ENCODE peak calls at places on chromosomes 4 and X, in ten cellular contexts. C, U, B, G, K, I, W, L, H and Q are unnamed samples.

GRCh38 chrX:109714340-109714958 is 18.6 kb downstream of the ACSL4 start:
- DNase-seq in C (peak), U (peak), B (peak), G (no peak), K (peak), I (no peak), W (no peak), L (no peak), H (no peak), Q (peak)

GRCh38 chr4:52376107-52376704 is 282.9 kb downstream of the USP46 start:
- DNase-seq in C (peak), U (peak), B (peak), G (peak), K (peak), I (no peak), W (no peak), L (no peak), H (peak), Q (peak)

GRCh38 chrX:133939655-133940054 is 45.7 kb downstream of the GPC3 start:
- DNase-seq in C (no peak), U (no peak), B (no peak), G (no peak), K (no peak), I (no peak), W (no peak), L (no peak), H (no peak), Q (no peak)

GRCh38 chr4:14193601-14194000 is 566.1 kb upstream of the BOD1L1 start:
- DNase-seq in C (no peak), U (peak), B (no peak), G (no peak), K (no peak), I (no peak), W (no peak), L (no peak), H (no peak), Q (no peak)

GRCh38 chrX:84909151-84909550 is 94.5 kb upstream of the APOOL start:
- DNase-seq in C (no peak), U (no peak), B (no peak), G (no peak), K (no peak), I (no peak), W (no peak), L (no peak), H (no peak), Q (no peak)

GRCh38 chr4:148116264-148116663 is 325.9 kb downstream of the NR3C2 start:
- DNase-seq in C (peak), U (peak), B (no peak), G (no peak), K (peak), I (no peak), W (no peak), L (no peak), H (no peak), Q (no peak)

GRCh38 chr4:84639143-84639542 is 56.2 kb downstream of the CDS1 start:
- DNase-seq in C (no peak), U (no peak), B (no peak), G (no peak), K (no peak), I (no peak), W (no peak), L (no peak), H (no peak), Q (no peak)

GRCh38 chrX:31421441-31421840 is 349.6 kb upstream of the FTHL17 start:
- DNase-seq in C (peak), U (no peak), B (no peak), G (no peak), K (no peak), I (no peak), W (no peak), L (no peak), H (no peak), Q (no peak)

GRCh38 chr4:136106753-136107152 is 1425.5 kb downstream of the PCDH18 start:
- DNase-seq in C (no peak), U (no peak), B (no peak), G (no peak), K (no peak), I (no peak), W (no peak), L (no peak), H (no peak), Q (no peak)

GRCh38 chr4:114807759-114808404 is 209.3 kb downstream of the UGT8 start:
- DNase-seq in C (peak), U (no peak), B (peak), G (no peak), K (peak), I (no peak), W (no peak), L (no peak), H (peak), Q (peak)

GRCh38 chr4:18664051-18664450 is 642.5 kb upstream of the LCORL start:
- DNase-seq in C (no peak), U (no peak), B (no peak), G (no peak), K (no peak), I (no peak), W (no peak), L (no peak), H (no peak), Q (no peak)

GRCh38 chr4:23947826-23948225 is 58.0 kb upstream of the PPARGC1A start:
- DNase-seq in C (peak), U (no peak), B (no peak), G (no peak), K (no peak), I (no peak), W (no peak), L (no peak), H (no peak), Q (peak)

GRCh38 chrX:64334467-64334866 is 60.8 kb downstream of the MTMR8 start:
- DNase-seq in C (no peak), U (no peak), B (no peak), G (no peak), K (no peak), I (no peak), W (no peak), L (no peak), H (no peak), Q (no peak)

GRCh38 chrX:12013220-12013619 is 125.1 kb upstream of the FRMPD4 start:
- DNase-seq in C (peak), U (peak), B (no peak), G (no peak), K (peak), I (no peak), W (no peak), L (no peak), H (no peak), Q (peak)

GRCh38 chr4:153611679-153612078 is 72.4 kb upstream of the TLR2 start:
- DNase-seq in C (peak), U (peak), B (no peak), G (no peak), K (peak), I (no peak), W (no peak), L (no peak), H (no peak), Q (peak)

GRCh38 chrX:12245650-12246645 is 107.7 kb downstream of the FRMPD4 start:
- DNase-seq in C (peak), U (peak), B (no peak), G (no peak), K (peak), I (no peak), W (no peak), L (no peak), H (no peak), Q (peak)

GRCh38 chr4:147034372-147034771 is 88.7 kb upstream of the TTC29 start:
- DNase-seq in C (no peak), U (peak), B (no peak), G (no peak), K (peak), I (no peak), W (no peak), L (no peak), H (no peak), Q (peak)

GRCh38 chrX:135433531-135434257 is 11.9 kb downstream of the SMIM10L2A start:
- DNase-seq in C (no peak), U (no peak), B (no peak), G (no peak), K (no peak), I (no peak), W (no peak), L (no peak), H (no peak), Q (no peak)

GRCh38 chr4:71132486-71132885 is 139.0 kb downstream of the DCK start:
- DNase-seq in C (peak), U (no peak), B (no peak), G (no peak), K (peak), I (no peak), W (no peak), L (no peak), H (no peak), Q (no peak)

GRCh38 chr4:5963611-5964010 is 54.6 kb downstream of the C4orf50 start:
- DNase-seq in C (no peak), U (no peak), B (no peak), G (no peak), K (no peak), I (no peak), W (no peak), L (no peak), H (no peak), Q (no peak)

GRCh38 chr4:151238477-151238876 is 38.5 kb upstream of the PRSS48 start:
- DNase-seq in C (peak), U (peak), B (no peak), G (no peak), K (peak), I (no peak), W (no peak), L (no peak), H (no peak), Q (no peak)

GRCh38 chrX:11533211-11533651 is 132.5 kb downstream of the ARHGAP6 start:
- DNase-seq in C (peak), U (peak), B (peak), G (no peak), K (peak), I (no peak), W (no peak), L (no peak), H (no peak), Q (no peak)

GRCh38 chrX:41559662-41560061 is 112.5 kb downstream of the NYX start:
- DNase-seq in C (peak), U (peak), B (no peak), G (peak), K (peak), I (no peak), W (no peak), L (no peak), H (no peak), Q (peak)

GRCh38 chr4:163251204-163251603 is 81.2 kb downstream of the NPY1R start:
- DNase-seq in C (peak), U (no peak), B (peak), G (no peak), K (no peak), I (no peak), W (no peak), L (no peak), H (no peak), Q (no peak)

GRCh38 chr4:89674876-89675459 is 162.0 kb downstream of the SNCA start:
- DNase-seq in C (no peak), U (no peak), B (no peak), G (no peak), K (no peak), I (no peak), W (no peak), L (no peak), H (no peak), Q (no peak)

GRCh38 chr4:146472404-146472803 is 49.3 kb downstream of the SLC10A7 start:
- DNase-seq in C (no peak), U (no peak), B (no peak), G (no peak), K (no peak), I (no peak), W (no peak), L (no peak), H (no peak), Q (no peak)

GRCh38 chr4:158856852-158857251 is 88.0 kb downstream of the FNIP2 start:
- DNase-seq in C (peak), U (peak), B (peak), G (no peak), K (peak), I (no peak), W (no peak), L (no peak), H (no peak), Q (no peak)

GRCh38 chr4:77564231-77564630 is 41.4 kb upstream of the CXCL13 start:
- DNase-seq in C (peak), U (no peak), B (no peak), G (no peak), K (no peak), I (peak), W (no peak), L (no peak), H (peak), Q (no peak)

GRCh38 chr4:174714393-174715211 is 114.4 kb downstream of the GLRA3 start:
- DNase-seq in C (peak), U (peak), B (peak), G (no peak), K (peak), I (no peak), W (no peak), L (no peak), H (peak), Q (peak)

GRCh38 chr4:165368114-165368513 is 10.7 kb upstream of the CPE start:
- DNase-seq in C (no peak), U (no peak), B (no peak), G (no peak), K (no peak), I (no peak), W (no peak), L (no peak), H (no peak), Q (no peak)

GRCh38 chr4:153067376-153067775 is 131.3 kb downstream of the FHDC1 start:
- DNase-seq in C (peak), U (peak), B (no peak), G (no peak), K (no peak), I (no peak), W (no peak), L (no peak), H (no peak), Q (peak)

GRCh38 chrX:150507251-150507856 is 61.1 kb upstream of the MTM1 start:
- DNase-seq in C (no peak), U (no peak), B (no peak), G (no peak), K (peak), I (peak), W (peak), L (no peak), H (no peak), Q (no peak)

GRCh38 chrX:47772764-47773163 is 63.9 kb upstream of the ZNF81 start:
- DNase-seq in C (no peak), U (no peak), B (no peak), G (no peak), K (no peak), I (no peak), W (no peak), L (no peak), H (no peak), Q (no peak)

GRCh38 chr4:80074059-80074458 is 1.0 kb upstream of the ANTXR2 start:
- DNase-seq in C (peak), U (no peak), B (no peak), G (no peak), K (no peak), I (no peak), W (no peak), L (no peak), H (no peak), Q (no peak)

GRCh38 chrX:150049647-150050046 is 111.4 kb upstream of the EOLA2 start:
- DNase-seq in C (peak), U (no peak), B (no peak), G (no peak), K (peak), I (no peak), W (no peak), L (no peak), H (peak), Q (no peak)

DNA sequence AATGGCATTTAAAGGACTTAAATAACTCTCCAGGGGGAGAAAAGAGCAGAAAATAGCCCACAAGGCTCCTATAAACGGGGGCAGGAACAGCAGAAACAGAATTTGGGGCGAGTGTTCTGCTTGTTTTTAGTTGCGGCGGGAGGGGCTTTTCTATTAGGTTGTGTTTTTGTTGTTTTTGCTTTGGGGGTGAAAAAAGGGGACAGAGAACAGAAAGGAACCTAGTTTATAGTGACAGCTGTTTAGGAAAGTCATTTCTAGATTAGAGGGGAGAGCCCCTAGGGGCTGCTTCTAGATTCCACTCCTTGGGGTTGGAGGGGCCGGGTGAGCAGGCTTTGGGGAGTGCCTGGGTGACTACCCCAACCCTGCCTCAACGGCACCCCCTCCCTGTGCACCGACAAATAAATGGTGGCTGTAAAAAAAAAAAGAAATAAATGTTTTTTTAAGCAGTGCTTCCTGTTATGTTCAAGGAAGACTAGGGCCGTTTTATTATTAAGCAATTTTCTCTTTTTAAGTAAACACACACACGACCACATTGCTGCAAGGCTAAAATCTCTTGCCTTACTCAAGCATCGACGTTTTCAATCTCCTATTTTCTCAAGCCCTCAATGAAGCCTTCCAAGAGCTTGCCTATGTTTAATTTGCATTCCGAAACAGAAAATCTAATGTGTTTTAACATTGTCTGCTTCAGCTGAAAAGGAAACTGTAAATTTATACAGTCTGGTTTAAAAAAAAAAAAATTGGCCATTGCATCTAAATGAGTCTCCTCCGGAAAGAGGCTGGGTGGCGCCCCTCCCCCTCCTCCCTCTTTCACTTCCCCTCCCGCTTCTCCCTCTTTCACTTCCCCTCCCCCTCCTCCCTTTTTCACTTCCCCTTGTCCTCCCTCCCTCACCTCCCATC is 123.3 kb upstream of the TBL1X start:
- DNase-seq in C (peak), U (peak), B (no peak), G (peak), K (peak), I (peak), W (peak), L (peak), H (peak), Q (no peak)
- H3K4me3 ChIP-seq in C (no peak), U (peak), B (no peak), G (peak), K (peak), I (peak), W (peak), L (no peak), H (no peak), Q (peak)

GRCh38 chrX:153641575-153642312 is 5.3 kb upstream of the DUSP9 start:
- DNase-seq in C (no peak), U (no peak), B (no peak), G (no peak), K (no peak), I (no peak), W (peak), L (no peak), H (no peak), Q (no peak)
- H3K4me3 ChIP-seq in C (peak), U (no peak), B (no peak), G (no peak), K (no peak), I (no peak), W (peak), L (no peak), H (peak), Q (no peak)

DNA sequence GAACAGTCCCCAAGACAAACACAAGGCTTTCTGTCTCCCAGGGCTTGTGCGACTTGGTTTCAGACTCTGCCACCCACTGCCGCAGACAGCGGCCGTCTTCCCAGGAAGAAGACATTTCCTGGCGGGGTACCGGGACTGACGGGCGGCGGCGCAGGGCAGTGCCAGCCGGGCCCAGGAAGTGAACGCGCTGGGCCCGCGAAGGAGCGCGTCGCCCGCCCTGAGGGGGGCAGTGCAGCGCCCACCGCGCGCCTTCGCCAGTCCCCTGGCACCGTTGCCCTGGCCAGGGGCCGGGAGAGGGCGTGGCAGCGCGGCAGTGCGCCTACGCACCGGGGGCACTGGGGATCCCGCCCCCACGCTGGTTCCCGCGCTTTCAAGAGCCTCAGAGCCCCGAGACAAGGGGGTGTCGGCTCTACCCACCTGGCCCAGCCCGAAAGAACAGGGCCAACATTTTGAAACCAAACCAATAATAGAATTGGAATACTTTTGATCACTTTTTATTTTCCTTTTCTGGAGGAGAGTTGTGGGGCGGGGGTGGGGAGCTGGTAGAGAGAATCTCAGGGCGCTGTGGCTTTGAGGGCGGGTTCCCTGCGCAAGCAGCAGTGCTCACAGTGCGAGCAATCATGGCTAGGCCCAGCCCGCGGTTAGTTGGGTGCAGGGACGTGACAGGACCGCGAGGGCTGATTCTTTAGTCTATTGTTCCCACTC is 23.6 kb upstream of the APLN start:
- DNase-seq in C (no peak), U (no peak), B (no peak), G (peak), K (peak), I (peak), W (peak), L (no peak), H (peak), Q (no peak)
- H3K4me3 ChIP-seq in C (no peak), U (peak), B (no peak), G (peak), K (peak), I (peak), W (peak), L (peak), H (peak), Q (peak)

GRCh38 chrX:104877504-104877903 is 311.5 kb downstream of the IL1RAPL2 start:
- DNase-seq in C (no peak), U (no peak), B (no peak), G (no peak), K (no peak), I (no peak), W (no peak), L (no peak), H (no peak), Q (no peak)
- H3K4me3 ChIP-seq in C (no peak), U (no peak), B (no peak), G (no peak), K (no peak), I (no peak), W (no peak), L (no peak), H (no peak), Q (no peak)

DNA sequence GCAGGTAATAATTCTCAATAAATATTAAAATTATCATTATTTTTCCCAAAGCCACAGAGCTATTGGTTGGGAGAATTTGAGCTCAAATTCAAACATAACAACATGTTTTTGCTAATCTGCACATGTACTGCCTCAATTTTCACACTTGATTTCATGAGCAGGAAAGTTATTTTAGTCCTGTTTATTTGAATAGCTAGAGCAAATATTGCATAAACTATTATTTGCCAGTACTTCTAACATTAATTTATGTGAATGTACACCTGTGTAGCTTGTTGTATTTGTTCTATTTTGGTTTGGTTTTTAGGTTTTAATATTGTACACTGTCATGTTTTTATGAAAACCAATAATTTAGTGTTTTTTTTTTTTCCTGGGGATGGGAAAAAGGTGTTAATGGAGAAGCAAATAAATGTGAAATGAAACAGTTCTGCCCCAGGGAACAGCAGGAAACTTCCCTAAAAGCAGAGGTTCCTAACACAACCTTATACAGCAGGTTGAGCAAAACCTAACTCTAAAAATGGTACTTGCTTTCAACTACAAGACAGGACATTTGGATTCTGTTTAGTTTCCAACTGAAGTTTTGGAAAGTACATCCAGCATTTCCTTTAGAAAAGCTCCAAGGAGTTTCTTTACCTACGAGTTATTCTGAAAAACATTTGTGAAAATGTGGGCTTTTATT is 99.4 kb downstream of the SYNPO2 start:
- DNase-seq in C (no peak), U (no peak), B (no peak), G (no peak), K (no peak), I (no peak), W (no peak), L (no peak), H (no peak), Q (no peak)
- H3K4me3 ChIP-seq in C (no peak), U (no peak), B (no peak), G (no peak), K (no peak), I (no peak), W (no peak), L (no peak), H (no peak), Q (no peak)